ENCODE peak calls at places on chromosome 2, in nine cellular contexts. Z, U, L, D, S, M, Y, N and G are unnamed samples.

GRCh38 chr2:108588070-108588668 is 53.9 kb downstream of the LIMS1 start:
- DNase-seq in M (no peak), D (no peak), U (no peak), N (no peak), Y (no peak), Z (no peak), L (no peak), S (no peak), G (no peak)

GRCh38 chr2:71617266-71617665 is 163.9 kb downstream of the DYSF start:
- DNase-seq in Y (no peak), N (no peak), Z (no peak), U (no peak), L (no peak), D (no peak), S (no peak), M (no peak), G (no peak)

GRCh38 chr2:102130651-102130991 is 11.9 kb upstream of the IL1R1 start:
- DNase-seq in U (no peak), Y (no peak), Z (no peak), L (no peak), N (no peak), S (no peak), D (no peak), M (no peak), G (no peak)

GRCh38 chr2:182375862-182376261 is 51.0 kb downstream of the PDE1A start:
- DNase-seq in Y (no peak), M (no peak), N (no peak), D (no peak), U (no peak), Z (no peak), L (no peak), S (no peak), G (no peak)

GRCh38 chr2:9763356-9764152 is 79.7 kb upstream of the TAF1B start:
- DNase-seq in M (no peak), Z (no peak), D (no peak), L (peak), Y (no peak), N (no peak), S (no peak), U (no peak), G (no peak)

GRCh38 chr2:143128681-143129580 is at the start of gene ARHGAP15:
- DNase-seq in N (no peak), Y (no peak), S (peak), D (no peak), M (peak), Z (no peak), U (no peak), L (no peak), G (no peak)

GRCh38 chr2:155404433-155405002 is 706.0 kb downstream of the KCNJ3 start:
- DNase-seq in U (no peak), D (no peak), M (no peak), Y (no peak), L (no peak), N (no peak), S (no peak), Z (no peak), G (no peak)

GRCh38 chr2:238158807-238159539 is at the start of gene ERFE:
- DNase-seq in Y (peak), D (no peak), M (peak), U (peak), Z (peak), N (no peak), L (peak), S (peak), G (peak)

GRCh38 chr2:170243118-170243837 is 65.3 kb downstream of the MYO3B start:
- DNase-seq in D (no peak), Y (no peak), S (no peak), M (no peak), N (no peak), L (no peak), Z (no peak), U (no peak), G (no peak)